ENCODE peak calls at places on chromosome 14, in four cellular contexts. Y is cardiac fibroblast, U is mesothelial cell of epicardium, N is fibroblast of mammary gland. O is an unnamed sample.

GRCh38 chr14:105577339-105577861 is 51.0 kb downstream of the TMEM121 start:
- DNase-seq in U (no peak), N (no peak), Y (no peak), O (no peak)

GRCh38 chr14:56482306-56482705 is 97.3 kb upstream of the TMEM260 start:
- DNase-seq in U (no peak), N (peak), Y (peak), O (no peak)

GRCh38 chr14:64800000-64800399 is 79.7 kb downstream of the SPTB start:
- DNase-seq in N (peak), Y (peak), U (no peak), O (no peak)

GRCh38 chr14:60094306-60094897 is 2.7 kb downstream of the PCNX4 start:
- DNase-seq in Y (peak), N (peak), U (no peak), O (no peak)

GRCh38 chr14:102949062-102949800 is 26.8 kb downstream of the AMN start:
- DNase-seq in N (no peak), Y (no peak), U (no peak), O (no peak)

GRCh38 chr14:86865934-86866333 is 1127.0 kb downstream of the GALC start:
- DNase-seq in N (no peak), U (no peak), Y (no peak), O (no peak)

GRCh38 chr14:58243790-58244555 is 670 bp upstream of the PSMA3 start:
- DNase-seq in N (peak), U (no peak), Y (peak), O (no peak)

GRCh38 chr14:69535230-69535848 is 39.3 kb downstream of the CCDC177 start:
- DNase-seq in Y (peak), N (peak), U (no peak), O (no peak)

GRCh38 chr14:101519090-101519489 is 42.2 kb upstream of the DIO3 start:
- DNase-seq in N (no peak), U (no peak), Y (no peak), O (no peak)

GRCh38 chr14:104350463-104351185 is 212.2 kb downstream of the KIF26A start:
- DNase-seq in N (no peak), U (no peak), Y (no peak), O (no peak)

GRCh38 chr14:63388766-63389431 is 70.2 kb upstream of the GPHB5 start:
- DNase-seq in N (peak), Y (peak), U (no peak), O (no peak)

GRCh38 chr14:103543140-103543539 is 14.1 kb downstream of the TRMT61A start:
- DNase-seq in U (no peak), Y (no peak), N (no peak), O (no peak)

GRCh38 chr14:68535404-68536024 is 257.4 kb downstream of the ZFP36L1 start:
- DNase-seq in U (no peak), N (peak), Y (peak), O (no peak)

GRCh38 chr14:54206477-54206876 is 190.3 kb upstream of the CDKN3 start:
- DNase-seq in Y (peak), N (no peak), U (no peak), O (no peak)

GRCh38 chr14:78156196-78156595 is 14.0 kb upstream of the NRXN3 start:
- DNase-seq in Y (no peak), N (no peak), U (no peak), O (no peak)

GRCh38 chr14:77007975-77008421 is 20.5 kb downstream of the IRF2BPL start:
- DNase-seq in U (no peak), N (no peak), Y (no peak), O (no peak)

GRCh38 chr14:26200675-26201074 is 397.2 kb downstream of the NOVA1 start:
- DNase-seq in Y (peak), U (no peak), N (peak), O (no peak)

GRCh38 chr14:91872011-91872476 is 4.7 kb upstream of the TC2N start:
- DNase-seq in U (no peak), Y (peak), N (peak), O (no peak)

GRCh38 chr14:65277580-65278270 is 134.8 kb upstream of the FUT8 start:
- DNase-seq in N (no peak), Y (no peak), U (no peak), O (no peak)

GRCh38 chr14:47976139-47976538 is 300.7 kb upstream of the MDGA2 start:
- DNase-seq in Y (no peak), N (no peak), U (no peak), O (no peak)

GRCh38 chr14:75720828-75721227 is 59.8 kb downstream of the TTLL5 start:
- DNase-seq in N (peak), Y (peak), U (no peak), O (no peak)

GRCh38 chr14:69038449-69039286 is 59.6 kb upstream of the ACTN1 start:
- DNase-seq in U (no peak), N (peak), Y (peak), O (no peak)

GRCh38 chr14:66735853-66736252 is 227.9 kb downstream of the GPHN start:
- DNase-seq in U (no peak), Y (no peak), N (no peak), O (no peak)

GRCh38 chr14:100471451-100472093 is 115.6 kb downstream of the BEGAIN start:
- DNase-seq in N (no peak), U (no peak), Y (no peak), O (no peak)

GRCh38 chr14:32727827-32728226 is 210.9 kb upstream of the NPAS3 start:
- DNase-seq in Y (no peak), U (no peak), N (no peak), O (no peak)

GRCh38 chr14:60723218-60724079 is 702 bp downstream of the SIX4 start:
- DNase-seq in U (peak), Y (peak), N (peak), O (peak)

GRCh38 chr14:100302616-100303015 is 3.6 kb downstream of the SLC25A29 start:
- DNase-seq in N (no peak), U (no peak), Y (no peak), O (no peak)

GRCh38 chr14:60805881-60806569 is 71.5 kb downstream of the MNAT1 start:
- DNase-seq in N (peak), Y (peak), U (no peak), O (no peak)

GRCh38 chr14:24285351-24285750 is 14.0 kb upstream of the RABGGTA start:
- DNase-seq in U (no peak), N (no peak), Y (no peak), O (no peak)

GRCh38 chr14:70567791-70568190 is 32.7 kb downstream of the MED6 start:
- DNase-seq in Y (peak), U (no peak), N (peak), O (no peak)

GRCh38 chr14:84272290-84272721 is 1257.6 kb upstream of the FLRT2 start:
- DNase-seq in U (no peak), N (no peak), Y (no peak), O (no peak)

GRCh38 chr14:67517083-67517482 is 16.0 kb upstream of the PLEKHH1 start:
- DNase-seq in N (no peak), Y (peak), U (no peak), O (no peak)

GRCh38 chr14:86915416-86915815 is 1077.6 kb downstream of the GALC start:
- DNase-seq in U (no peak), Y (no peak), N (no peak), O (no peak)

GRCh38 chr14:50600849-50601248 is 40.9 kb downstream of the ATL1 start:
- DNase-seq in Y (peak), N (peak), U (no peak), O (no peak)

GRCh38 chr14:32648434-32648833 is 290.2 kb upstream of the NPAS3 start:
- DNase-seq in U (no peak), Y (peak), N (peak), O (no peak)

GRCh38 chr14:93184391-93185332 is at the start of the genes LYSET and MOAP1:
- DNase-seq in U (peak), Y (peak), N (peak), O (peak)
- TF ChIP-seq CTCF in U (no peak), Y (no peak), N (no peak), O (peak)

GRCh38 chr14:29016050-29016900 is 249.7 kb downstream of the FOXG1 start:
- DNase-seq in Y (peak), U (peak), N (peak), O (no peak)
- TF ChIP-seq CTCF in Y (peak), U (peak), N (peak), O (peak)

DNA sequence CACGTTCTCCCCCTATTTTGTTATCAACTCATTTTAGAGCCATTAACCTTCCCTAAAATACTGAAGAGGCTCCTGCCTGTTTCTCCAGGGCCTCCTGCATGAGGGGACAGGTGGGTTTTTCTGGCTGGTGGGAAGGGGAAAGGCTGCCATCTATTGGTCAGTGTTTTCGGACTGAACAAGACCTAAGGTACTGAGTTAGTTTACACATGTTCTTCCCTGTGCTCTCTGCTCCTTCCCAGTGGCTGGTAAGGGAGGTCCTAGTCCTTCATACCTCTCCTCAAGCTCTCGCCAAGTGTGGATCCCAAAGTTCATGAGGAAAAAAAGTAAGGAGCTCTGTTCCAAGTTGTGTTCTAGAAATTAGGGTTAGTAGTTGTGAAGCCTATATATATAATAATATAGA is 357.5 kb downstream of the FSCB start:
- DNase-seq in Y (peak), U (no peak), N (no peak), O (peak)
- TF ChIP-seq CTCF in Y (peak), U (no peak), N (no peak), O (peak)

DNA sequence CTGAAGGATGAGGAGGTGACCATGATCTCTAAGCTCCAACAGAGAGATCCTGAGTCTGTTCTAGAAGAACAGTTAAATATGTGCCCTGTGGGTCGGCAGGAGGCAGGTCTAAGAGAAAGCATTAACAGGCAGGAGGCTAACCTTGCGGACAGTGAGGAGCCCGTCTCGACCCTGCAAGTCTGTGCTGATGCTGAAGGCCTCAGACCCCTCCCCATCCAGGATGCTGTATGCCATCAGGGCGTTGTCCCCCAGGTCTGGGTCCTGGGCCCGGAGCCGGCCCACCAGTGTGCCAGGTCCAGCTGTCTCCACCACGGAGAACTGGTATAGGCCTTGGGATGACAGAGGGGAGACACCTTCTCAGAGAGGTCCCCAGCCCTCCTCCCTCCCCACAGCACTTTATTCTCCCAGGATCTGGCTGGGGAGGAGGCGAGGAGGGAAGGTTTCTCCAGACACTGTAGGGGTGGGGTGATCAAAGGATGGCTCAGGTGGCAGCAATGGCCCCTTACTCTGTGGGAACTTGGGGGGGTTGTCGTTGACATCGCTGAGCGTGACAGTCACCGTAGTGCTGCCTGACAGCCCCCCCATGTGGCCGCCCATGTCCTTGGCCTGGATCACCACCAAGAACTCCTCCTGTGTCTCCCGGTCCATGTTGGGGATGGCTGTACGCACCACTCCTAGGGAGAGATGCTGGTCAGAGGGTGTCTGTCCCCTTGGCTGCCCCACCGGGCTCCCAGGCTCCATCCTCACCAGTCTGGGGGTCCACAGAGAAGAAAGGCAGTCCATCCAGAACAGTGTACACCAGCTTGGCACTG is 3.1 kb downstream of the CDH24 start:
- DNase-seq in U (no peak), N (no peak), Y (peak), O (no peak)
- TF ChIP-seq CTCF in U (no peak), N (peak), Y (peak), O (peak)

DNA sequence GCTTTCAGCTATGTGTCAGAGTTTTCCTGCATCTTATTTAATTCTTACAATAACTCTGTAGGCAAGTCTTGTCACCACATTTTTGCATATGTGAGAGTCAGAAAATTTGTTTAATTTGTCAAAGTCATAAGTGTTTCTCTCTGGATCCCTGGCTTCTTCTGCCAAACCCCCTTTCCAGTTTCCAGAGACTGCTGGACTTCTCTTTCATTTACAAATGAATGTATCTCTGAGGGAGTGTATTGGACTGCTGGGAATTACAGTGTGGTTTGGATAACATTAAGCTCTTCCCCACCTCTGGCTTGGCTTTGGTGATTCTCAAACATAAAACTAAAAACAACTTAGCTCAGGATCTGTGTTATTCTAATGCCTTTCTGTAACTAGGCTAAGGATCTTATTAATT is 877.7 kb upstream of the SEL1L start:
- DNase-seq in Y (no peak), N (no peak), U (no peak), O (no peak)
- TF ChIP-seq CTCF in Y (no peak), N (no peak), U (no peak), O (no peak)

DNA sequence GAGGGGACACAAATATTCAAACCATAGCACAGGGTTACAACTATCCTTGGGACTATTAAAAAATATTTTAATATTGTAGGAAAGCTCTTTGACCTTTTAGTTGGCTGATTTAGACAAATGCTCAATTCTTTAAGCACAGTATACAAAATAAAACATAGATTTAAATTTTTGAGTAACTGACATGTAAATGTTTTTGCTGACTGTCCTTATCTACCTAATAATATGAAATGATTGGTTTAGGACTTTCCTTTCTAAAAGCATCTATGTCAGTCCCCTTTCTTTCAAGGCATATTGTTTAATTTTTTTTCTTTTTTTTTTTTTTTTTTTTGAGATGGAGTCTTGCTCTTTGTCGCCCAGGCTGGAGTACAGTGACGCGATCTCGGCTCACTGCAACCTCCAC is 16.5 kb upstream of the OR6J1 start:
- DNase-seq in N (no peak), U (no peak), Y (no peak), O (no peak)
- TF ChIP-seq CTCF in N (no peak), U (no peak), Y (no peak), O (no peak)

GRCh38 chr14:74085047-74085637 is 386 bp downstream of the LIN52 start:
- DNase-seq in N (peak), Y (peak), U (no peak), O (no peak)

GRCh38 chr14:74085828-74086227 is 1.1 kb downstream of the LIN52 start:
- DNase-seq in U (no peak), Y (no peak), N (no peak), O (no peak)

GRCh38 chr14:74083161-74083560 is 1.1 kb downstream of the ALDH6A1 start:
- DNase-seq in U (no peak), N (no peak), Y (no peak), O (no peak)

GRCh38 chr14:74083784-74084276 is 423 bp downstream of the ALDH6A1 start:
- DNase-seq in N (no peak), U (no peak), Y (no peak), O (no peak)

DNA sequence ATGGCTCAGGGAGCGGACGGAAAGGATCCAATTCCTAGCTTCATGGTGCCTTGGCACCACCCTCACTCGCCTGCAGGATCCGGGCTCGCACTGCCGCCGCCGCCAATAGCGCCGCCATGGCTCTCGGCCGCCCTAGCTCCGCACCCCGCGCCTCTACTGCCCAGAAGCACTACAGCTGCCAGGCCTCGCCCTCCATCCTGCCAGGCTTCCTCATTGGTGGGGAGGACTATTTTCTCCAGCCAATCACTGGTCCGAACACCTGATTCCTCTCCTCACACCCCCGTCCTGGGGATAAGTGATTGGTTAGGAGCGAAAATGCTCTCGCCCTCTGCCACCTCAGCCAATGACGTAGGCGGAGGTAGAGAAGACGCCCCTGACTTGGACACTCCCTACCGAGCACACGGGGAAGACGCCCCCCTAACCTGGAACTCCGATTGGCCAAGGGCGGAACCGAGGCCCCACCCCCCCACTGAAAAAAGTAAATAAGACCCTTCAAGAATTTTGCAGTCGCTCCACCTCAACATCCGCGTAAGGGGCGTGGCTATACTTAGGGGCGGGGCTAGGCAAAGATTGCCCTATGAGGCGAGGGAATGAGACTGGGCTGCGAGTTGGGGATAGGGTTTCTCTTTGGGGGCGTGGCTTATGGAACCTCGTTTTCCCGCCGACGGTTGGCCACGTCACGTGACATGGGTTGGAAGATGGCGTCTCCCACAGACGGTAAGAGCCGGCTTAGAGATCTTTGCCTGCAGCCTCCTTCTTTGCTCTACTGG is at the start of the genes ALDH6A1 and LIN52:
- DNase-seq in U (peak), N (peak), Y (peak), O (peak)
- TF ChIP-seq CTCF in U (no peak), N (no peak), Y (no peak), O (peak)

O was measured in type B pancreatic cell.